ENCODE peak calls at places on chromosomes 5 and 9, in five cellular contexts. C, G, W, Y and O are unnamed samples.

GRCh38 chr9:38138276-38138675 is 69.2 kb upstream of the SHB start:
- DNase-seq in C (no peak), Y (no peak), W (no peak), G (no peak), O (no peak)

GRCh38 chr5:177512736-177513380 is 3.2 kb upstream of the DOK3 start:
- DNase-seq in Y (no peak), C (no peak), W (no peak), G (no peak), O (no peak)

GRCh38 chr5:158995694-158996173 is 104.0 kb downstream of the EBF1 start:
- DNase-seq in Y (peak), W (no peak), C (peak), G (no peak), O (no peak)

GRCh38 chr5:102511666-102512065 is 12.9 kb upstream of the SLCO6A1 start:
- DNase-seq in G (peak), W (no peak), C (peak), Y (no peak), O (peak)

GRCh38 chr9:132973713-132974112 is 4.8 kb upstream of the GFI1B start:
- DNase-seq in Y (no peak), W (no peak), C (peak), G (no peak), O (no peak)

GRCh38 chr5:52693279-52693678 is 94.4 kb upstream of the ITGA1 start:
- DNase-seq in W (no peak), G (peak), Y (no peak), C (peak), O (no peak)

GRCh38 chr5:163867738-163868137 is 362.3 kb downstream of the MAT2B start:
- DNase-seq in G (no peak), Y (no peak), C (peak), W (no peak), O (no peak)

GRCh38 chr9:19026375-19026774 is 6.6 kb downstream of the SAXO1 start:
- DNase-seq in W (no peak), Y (no peak), G (no peak), C (no peak), O (no peak)

GRCh38 chr9:69513291-69513690 is 158.9 kb downstream of the APBA1 start:
- DNase-seq in W (no peak), C (no peak), Y (no peak), G (no peak), O (no peak)

GRCh38 chr9:4237748-4238511 is 61.9 kb downstream of the GLIS3 start:
- DNase-seq in C (peak), Y (no peak), W (no peak), G (no peak), O (no peak)

GRCh38 chr9:95552814-95553546 is 36.2 kb upstream of the PTCH1 start:
- DNase-seq in G (peak), W (no peak), C (peak), Y (no peak), O (no peak)

GRCh38 chr5:34045996-34046395 is 3.0 kb upstream of the C1QTNF3 start:
- DNase-seq in Y (no peak), C (peak), G (no peak), W (peak), O (no peak)

GRCh38 chr5:134101686-134102439 is 12.6 kb upstream of the TCF7 start:
- DNase-seq in W (no peak), G (peak), Y (peak), C (peak), O (no peak)

GRCh38 chr5:168020522-168021294 is 270.7 kb upstream of the WWC1 start:
- DNase-seq in W (no peak), C (peak), Y (no peak), G (no peak), O (no peak)

GRCh38 chr9:131396626-131397025 is 2.7 kb downstream of the PRRC2B start:
- DNase-seq in W (no peak), C (no peak), Y (no peak), G (no peak), O (no peak)

GRCh38 chr9:116756995-116757394 is 69.9 kb downstream of the TRIM32 start:
- DNase-seq in C (no peak), W (no peak), Y (no peak), G (no peak), O (no peak)

GRCh38 chr5:178940569-178941360 is at the start of gene ZNF454:
- DNase-seq in G (peak), Y (no peak), W (peak), C (peak), O (peak)

GRCh38 chr9:92763721-92764380 is 782 bp downstream of the BICD2 start:
- DNase-seq in W (no peak), Y (peak), G (peak), C (no peak), O (no peak)

GRCh38 chr9:7369384-7369821 is 430.2 kb downstream of the DMAC1 start:
- DNase-seq in C (no peak), W (no peak), G (no peak), Y (no peak), O (no peak)
- H3K4me3 ChIP-seq in C (no peak), W (no peak), G (no peak), Y (no peak), O (no peak)

GRCh38 chr5:55991768-55992486 is 2.8 kb downstream of the IL6ST start:
- DNase-seq in C (peak), G (no peak), Y (no peak), W (no peak), O (no peak)
- TF ChIP-seq CTCF in C (no peak), G (no peak), Y (no peak), W (no peak), O (no peak)

GRCh38 chr5:125485003-125485641 is 738.7 kb upstream of the ZNF608 start:
- DNase-seq in G (no peak), W (peak), C (peak), Y (no peak), O (peak)
- H3K4me3 ChIP-seq in G (peak), W (no peak), C (no peak), Y (no peak), O (peak)

DNA sequence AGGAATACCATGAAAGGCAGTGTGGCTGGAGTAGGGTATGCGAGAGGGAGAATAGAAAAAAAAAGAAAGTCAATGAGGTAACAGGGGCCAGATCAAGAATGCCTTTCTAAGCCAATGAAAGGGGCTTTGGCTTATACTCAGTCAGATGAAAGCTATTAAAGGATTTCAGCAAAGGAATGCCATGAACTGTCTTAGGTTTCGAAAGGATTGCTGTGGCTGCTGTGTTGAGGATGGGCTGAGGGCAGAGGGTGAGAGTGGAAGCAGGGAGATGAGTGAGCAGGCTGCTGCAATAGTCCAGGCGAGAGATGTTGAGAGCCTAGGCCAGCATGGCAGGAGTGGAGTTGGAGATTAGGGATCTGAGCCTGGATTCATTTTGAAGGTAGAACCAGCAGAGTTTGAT is 135.4 kb upstream of the CKMT2 start:
- DNase-seq in Y (no peak), G (no peak), W (peak), C (peak), O (peak)
- TF ChIP-seq CTCF in Y (no peak), G (no peak), W (no peak), C (no peak), O (no peak)

GRCh38 chr5:154986151-154986550 is 27.4 kb upstream of the KIF4B start:
- DNase-seq in C (peak), W (no peak), Y (no peak), G (no peak), O (no peak)
- H3K4me3 ChIP-seq in C (no peak), W (no peak), Y (no peak), G (no peak), O (no peak)